ENCODE peak calls at places on chromosomes 1 and 21, in six cellular contexts. A, X, W, K, J and G are unnamed samples.

GRCh38 chr1:206941766-206942418 is 4.4 kb downstream of the PIGR start:
- DNase-seq in J (no peak), W (no peak), X (no peak), K (no peak), A (no peak), G (no peak)

GRCh38 chr1:77983997-77984355 is 5.1 kb upstream of the FUBP1 start:
- DNase-seq in X (no peak), J (no peak), W (no peak), A (no peak), K (no peak), G (no peak)

GRCh38 chr1:224635356-224635755 is 19.2 kb downstream of the CNIH3 start:
- DNase-seq in X (no peak), W (no peak), K (peak; percentile 78), A (no peak), J (no peak), G (no peak)

GRCh38 chr1:9610548-9610947 is 21.8 kb downstream of the TMEM201 start:
- DNase-seq in K (no peak), X (no peak), W (no peak), J (no peak), A (no peak), G (no peak)

GRCh38 chr1:64041366-64042131 is 161.9 kb upstream of the UBE2U start:
- DNase-seq in J (no peak), A (no peak), W (no peak), K (no peak), X (no peak), G (no peak)

GRCh38 chr1:30586671-30587070 is 136.7 kb downstream of the MATN1 start:
- DNase-seq in J (no peak), X (no peak), W (no peak), K (no peak), A (no peak), G (no peak)

GRCh38 chr1:6440198-6441126 is 15.9 kb downstream of the ESPN start:
- DNase-seq in A (peak; percentile 52), W (peak; percentile 82), J (no peak), K (no peak), X (peak; percentile 60), G (no peak)

GRCh38 chr1:233341117-233341516 is 13.6 kb downstream of the MAP3K21 start:
- DNase-seq in K (no peak), A (no peak), W (no peak), J (no peak), X (no peak), G (no peak)

GRCh38 chr1:190478193-190479007 is 736 bp upstream of the BRINP3 start:
- DNase-seq in A (no peak), K (no peak), X (no peak), J (peak; percentile 24), W (no peak), G (no peak)

GRCh38 chr1:64537942-64538341 is 68.0 kb downstream of the CACHD1 start:
- DNase-seq in X (no peak), A (no peak), J (no peak), K (no peak), W (peak; percentile 21), G (no peak)

GRCh38 chr21:44750675-44751025 is 39.3 kb upstream of the TSPEAR start:
- DNase-seq in K (no peak), J (no peak), A (no peak), W (no peak), X (no peak), G (no peak)

GRCh38 chr1:110850145-110850544 is 22.8 kb upstream of the CD53 start:
- DNase-seq in K (no peak), X (no peak), A (no peak), W (no peak), J (no peak), G (no peak)

GRCh38 chr1:6454856-6455751 is 10.9 kb downstream of the TNFRSF25 start:
- DNase-seq in A (no peak), J (no peak), X (no peak), K (no peak), W (peak; percentile 39), G (no peak)